ENCODE peak calls at places on chromosomes 1 and 21, in six cellular contexts. N is neural progenitor cell, Y is OCI-LY7, D is left lung, B is upper lobe of right lung, X is spleen. P is an unnamed sample.

GRCh38 chr1:29180497-29181412 is 945 bp downstream of the SRSF4 start:
- DNase-seq in N (no peak), Y (no peak), D (no peak), B (no peak), X (no peak), P (no peak)

GRCh38 chr1:164834641-164835040 is 275.7 kb downstream of the PBX1 start:
- DNase-seq in N (no peak), Y (no peak), D (no peak), B (no peak), X (no peak), P (no peak)

GRCh38 chr1:186323865-186324264 is 51.2 kb downstream of the TPR start:
- DNase-seq in N (no peak), Y (no peak), D (no peak), B (no peak), X (no peak), P (no peak)

GRCh38 chr1:69230223-69230622 is 337.5 kb upstream of the LRRC7 start:
- DNase-seq in N (no peak), Y (no peak), D (no peak), B (no peak), X (no peak), P (no peak)

GRCh38 chr1:56432561-56432971 is 146.8 kb downstream of the PLPP3 start:
- DNase-seq in N (peak), Y (no peak), D (no peak), B (no peak), X (no peak), P (no peak)

GRCh38 chr1:193062698-193063463 is 3.5 kb downstream of the RO60 start:
- DNase-seq in N (no peak), Y (no peak), D (no peak), B (no peak), X (no peak), P (no peak)

GRCh38 chr1:15797614-15798390 is 9.6 kb downstream of the UQCRHL start:
- DNase-seq in N (no peak), Y (no peak), D (no peak), B (no peak), X (no peak), P (peak)

GRCh38 chr1:177873238-177873637 is 96.6 kb downstream of the SEC16B start:
- DNase-seq in N (no peak), Y (no peak), D (no peak), B (no peak), X (no peak), P (peak)

GRCh38 chr1:7704214-7705047 is 66.7 kb upstream of the VAMP3 start:
- DNase-seq in N (peak), Y (no peak), D (peak), B (peak), X (peak), P (peak)

GRCh38 chr1:248404024-248404423 is 1.2 kb downstream of the OR2T1 start:
- DNase-seq in N (no peak), Y (no peak), D (no peak), B (no peak), X (no peak), P (peak)

GRCh38 chr1:153613406-153613805 is 469 bp upstream of the S100A16 start:
- DNase-seq in N (no peak), Y (no peak), D (no peak), B (no peak), X (no peak), P (no peak)

GRCh38 chr1:1763657-1764621 is 14.3 kb downstream of the NADK start:
- DNase-seq in N (no peak), Y (no peak), D (peak), B (peak), X (peak), P (peak)

GRCh38 chr21:33455858-33456446 is 23.8 kb downstream of the TMEM50B start:
- DNase-seq in N (no peak), Y (no peak), D (no peak), B (no peak), X (no peak), P (no peak)

GRCh38 chr1:94276900-94277581 is 39.7 kb upstream of the ARHGAP29 start:
- DNase-seq in N (no peak), Y (no peak), D (no peak), B (no peak), X (no peak), P (no peak)

GRCh38 chr1:46595127-46595526 is 8.9 kb downstream of the MKNK1 start:
- DNase-seq in N (no peak), Y (no peak), D (peak), B (peak), X (peak), P (no peak)

GRCh38 chr1:185017966-185018365 is 27.4 kb upstream of the RNF2 start:
- DNase-seq in N (no peak), Y (no peak), D (no peak), B (no peak), X (no peak), P (no peak)

GRCh38 chr1:94539496-94539895 is 2.1 kb downstream of the F3 start:
- DNase-seq in N (no peak), Y (no peak), D (no peak), B (no peak), X (no peak), P (no peak)

GRCh38 chr1:238221738-238222137 is 331.0 kb upstream of the ZP4 start:
- DNase-seq in N (no peak), Y (no peak), D (no peak), B (no peak), X (no peak), P (no peak)

GRCh38 chr21:46157987-46158451 is 2.6 kb upstream of the FTCD start:
- DNase-seq in N (no peak), Y (no peak), D (peak), B (peak), X (no peak), P (no peak)

GRCh38 chr1:209048961-209049669 is 534.4 kb upstream of the CAMK1G start:
- DNase-seq in N (no peak), Y (no peak), D (no peak), B (no peak), X (no peak), P (no peak)

GRCh38 chr1:69976896-69977295 is 228.5 kb downstream of the LRRC40 start:
- DNase-seq in N (no peak), Y (no peak), D (no peak), B (no peak), X (no peak), P (peak)

GRCh38 chr21:28485301-28486022 is 507.2 kb downstream of the LTN1 start:
- DNase-seq in N (no peak), Y (no peak), D (no peak), B (no peak), X (no peak), P (peak)

GRCh38 chr1:46830665-46831322 is 31.9 kb downstream of the CYP4B1 start:
- DNase-seq in N (no peak), Y (no peak), D (no peak), B (no peak), X (no peak), P (no peak)

GRCh38 chr21:30072496-30072895 is 94.1 kb downstream of the CLDN17 start:
- DNase-seq in N (peak), Y (no peak), D (no peak), B (no peak), X (no peak), P (peak)

GRCh38 chr1:14786104-14786675 is 187.7 kb downstream of the KAZN start:
- DNase-seq in N (no peak), Y (no peak), D (no peak), B (no peak), X (peak), P (no peak)

GRCh38 chr1:38106726-38107125 is 60.1 kb upstream of the POU3F1 start:
- DNase-seq in N (no peak), Y (no peak), D (no peak), B (no peak), X (no peak), P (no peak)

GRCh38 chr1:51863384-51863783 is 15.1 kb downstream of the NRDC start:
- DNase-seq in N (no peak), Y (peak), D (no peak), B (no peak), X (no peak), P (no peak)

GRCh38 chr1:11930571-11931445 is 3.7 kb upstream of the PLOD1 start:
- DNase-seq in N (no peak), Y (no peak), D (no peak), B (no peak), X (no peak), P (peak)

GRCh38 chr1:151613275-151613867 is 1.5 kb downstream of the SNX27 start:
- DNase-seq in N (peak), Y (no peak), D (no peak), B (no peak), X (no peak), P (no peak)

GRCh38 chr1:1219341-1219740 is 5.4 kb upstream of the TNFRSF4 start:
- DNase-seq in N (no peak), Y (no peak), D (no peak), B (no peak), X (no peak), P (no peak)

GRCh38 chr21:23401278-23401677 is 2206.0 kb downstream of the MRPL39 start:
- DNase-seq in N (peak), Y (no peak), D (no peak), B (no peak), X (no peak), P (no peak)
- TF ChIP-seq CTCF in N (peak), Y (peak), D (no peak), B (peak), X (no peak), P (no peak)

GRCh38 chr1:6419803-6420593 is at the start of gene HES2:
- DNase-seq in N (peak), Y (no peak), D (peak), B (no peak), X (no peak), P (no peak)
- H3K4me3 ChIP-seq in N (peak), Y (no peak), D (peak), B (peak), X (no peak), P (peak)

GRCh38 chr1:10788592-10789006 is 7.8 kb downstream of the CASZ1 start:
- DNase-seq in N (peak), Y (no peak), D (no peak), B (peak), X (peak), P (peak)
- TF ChIP-seq CTCF in N (peak), Y (no peak), D (peak), B (peak), X (peak), P (peak)

DNA sequence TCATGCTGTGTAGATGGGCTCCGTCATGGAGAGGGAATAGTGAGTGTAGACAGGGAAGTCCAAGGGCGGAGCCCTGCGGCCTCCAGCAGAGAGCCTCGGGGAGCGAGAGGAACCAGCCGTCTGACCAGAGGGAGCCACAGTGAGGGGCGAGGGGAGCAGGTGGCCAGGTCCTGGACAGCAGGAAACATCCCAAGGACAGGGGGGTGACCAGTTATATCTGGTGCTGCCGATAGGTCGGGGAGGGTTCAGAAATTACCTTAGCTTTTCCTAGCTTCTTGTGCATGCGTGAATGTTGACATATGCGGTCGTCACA is 46.5 kb downstream of the TRAPPC10 start:
- DNase-seq in N (no peak), Y (no peak), D (no peak), B (no peak), X (no peak), P (no peak)
- H3K4me3 ChIP-seq in N (no peak), Y (no peak), D (no peak), B (no peak), X (no peak), P (no peak)

DNA sequence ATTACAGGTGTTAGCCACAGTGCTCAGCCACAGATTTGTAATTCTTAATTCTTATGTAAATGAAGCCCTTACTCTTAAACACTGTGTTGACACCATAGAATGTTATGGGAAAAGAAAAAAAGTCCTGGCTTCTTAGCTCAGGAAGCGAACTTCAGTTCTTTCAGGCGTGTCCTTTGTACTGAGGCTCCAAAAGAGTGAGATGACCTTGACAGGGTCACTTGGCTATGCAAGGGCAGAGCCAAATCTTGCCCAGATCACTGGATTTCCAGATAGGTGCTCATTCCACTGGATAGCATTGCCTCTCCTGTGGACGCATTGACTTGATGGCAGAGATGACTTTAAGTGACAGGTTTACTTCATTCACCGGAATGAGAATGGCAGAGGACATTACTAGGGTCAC is 4.8 kb downstream of the NFYC start:
- DNase-seq in N (no peak), Y (no peak), D (no peak), B (no peak), X (no peak), P (no peak)
- TF ChIP-seq CTCF in N (no peak), Y (no peak), D (no peak), B (no peak), X (no peak), P (no peak)

GRCh38 chr21:14271053-14271452 is 55.1 kb downstream of the RBM11 start:
- DNase-seq in N (no peak), Y (no peak), D (no peak), B (no peak), X (no peak), P (no peak)

GRCh38 chr21:14270631-14271030 is 54.7 kb downstream of the RBM11 start:
- DNase-seq in N (no peak), Y (no peak), D (no peak), B (no peak), X (no peak), P (no peak)

GRCh38 chr21:14273736-14274538 is 58.0 kb downstream of the RBM11 start:
- DNase-seq in N (peak), Y (no peak), D (peak), B (peak), X (peak), P (no peak)

DNA sequence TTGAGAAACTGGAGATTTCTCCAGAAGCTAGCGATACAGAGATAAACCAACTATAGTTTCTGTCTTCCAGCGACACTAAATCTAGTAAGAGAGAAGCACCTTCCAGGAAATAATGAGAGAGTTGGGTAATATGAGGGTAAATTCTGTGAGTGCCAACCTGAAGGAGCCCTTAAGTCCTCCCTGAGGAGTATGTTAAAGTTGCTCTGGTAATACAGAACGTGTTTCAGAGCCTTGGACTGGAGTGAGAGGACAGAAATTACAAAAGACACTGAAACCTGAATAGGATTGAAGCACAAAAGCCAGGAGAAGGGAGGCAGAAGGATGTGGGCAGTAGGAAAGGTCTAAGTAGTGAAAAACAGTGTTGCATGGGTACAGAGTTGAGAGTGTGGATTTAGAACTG is 59.8 kb downstream of the RBM11 start:
- DNase-seq in N (no peak), Y (no peak), D (no peak), B (no peak), X (no peak), P (no peak)
- H3K4me3 ChIP-seq in N (no peak), Y (no peak), D (no peak), B (no peak), X (no peak), P (no peak)

GRCh38 chr1:36351222-36351977 is 28.0 kb upstream of the EVA1B start:
- DNase-seq in N (peak), Y (no peak), D (no peak), B (no peak), X (peak), P (peak)
- TF ChIP-seq CTCF in N (no peak), Y (no peak), D (no peak), B (no peak), X (no peak), P (no peak)

DNA sequence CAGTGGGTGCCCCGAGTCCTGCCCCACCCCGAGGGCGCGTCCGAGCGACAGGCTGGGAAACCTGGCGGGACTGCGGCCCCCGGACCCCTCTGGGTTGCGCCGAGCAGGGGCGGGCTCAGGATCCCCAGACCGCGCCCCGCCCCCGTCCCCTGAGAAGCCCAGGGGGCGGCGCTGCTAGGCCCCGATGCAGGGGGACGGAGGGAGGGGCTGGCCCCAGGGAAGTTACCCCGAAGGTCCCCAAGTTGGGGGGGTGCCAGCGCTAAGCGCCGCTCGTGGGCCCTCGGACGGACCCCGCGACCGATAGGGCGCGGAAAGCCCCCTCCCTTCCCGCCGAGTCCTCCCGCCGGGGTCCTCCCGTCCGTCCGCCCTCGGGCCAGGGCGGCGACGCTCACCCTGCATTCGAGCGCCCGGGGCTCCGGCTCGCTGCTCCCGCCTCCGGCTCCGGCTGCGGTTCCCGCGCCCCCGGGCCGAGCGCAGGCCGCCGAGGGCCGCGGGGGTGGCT is 414 bp downstream of the GPR153 start:
- DNase-seq in N (peak), Y (no peak), D (no peak), B (no peak), X (no peak), P (no peak)
- H3K4me3 ChIP-seq in N (peak), Y (peak), D (peak), B (peak), X (peak), P (peak)

P was measured in foreskin fibroblast.